ENCODE peak calls at places on chromosomes 3 and 15, in eight cellular contexts. C, N, T, H, I, O, G and K are unnamed samples.

GRCh38 chr3:55090310-55090709 is 162.5 kb upstream of the LRTM1 start:
- DNase-seq in T (no peak), I (no peak), G (no peak), H (no peak), N (no peak), O (no peak), C (no peak), K (no peak)

GRCh38 chr15:96264351-96264798 is 66.1 kb upstream of the NR2F2 start:
- DNase-seq in H (peak), N (no peak), C (no peak), T (no peak), I (no peak), O (no peak), G (no peak), K (no peak)

GRCh38 chr3:66394261-66395249 is 106.3 kb downstream of the LRIG1 start:
- DNase-seq in C (no peak), H (no peak), I (peak), O (peak), N (no peak), T (no peak), G (no peak), K (no peak)

GRCh38 chr3:196537319-196537984 is 22.3 kb upstream of the SMCO1 start:
- DNase-seq in T (peak), H (peak), I (no peak), C (peak), G (peak), O (no peak), N (no peak), K (no peak)

GRCh38 chr3:40996382-40996781 is 202.9 kb upstream of the CTNNB1 start:
- DNase-seq in H (no peak), O (no peak), C (no peak), I (no peak), G (no peak), T (peak), N (no peak), K (no peak)

GRCh38 chr3:100265016-100265415 is 4.2 kb downstream of the TBC1D23 start:
- DNase-seq in C (no peak), N (no peak), O (no peak), G (no peak), T (no peak), H (peak), I (no peak), K (no peak)

GRCh38 chr3:69869643-69870042 is 129.9 kb upstream of the SAMMSON start:
- DNase-seq in O (peak), C (no peak), G (no peak), H (no peak), N (no peak), I (no peak), T (no peak), K (no peak)

GRCh38 chr15:33699691-33700447 is 268.4 kb upstream of the CHRM5 start:
- DNase-seq in H (peak), I (no peak), C (no peak), N (no peak), T (peak), O (no peak), G (no peak), K (no peak)

GRCh38 chr3:111895079-111895478 is 36.0 kb downstream of the PHLDB2 start:
- DNase-seq in G (no peak), I (no peak), T (peak), N (peak), O (peak), C (no peak), H (peak), K (no peak)

GRCh38 chr3:37183375-37183831 is 9.0 kb upstream of the LRRFIP2 start:
- DNase-seq in C (no peak), T (no peak), G (no peak), N (no peak), I (peak), H (peak), O (peak), K (no peak)

GRCh38 chr15:74320358-74321247 is 46.8 kb downstream of the CYP11A1 start:
- DNase-seq in C (peak), N (peak), T (peak), G (no peak), H (peak), I (no peak), O (peak), K (no peak)

GRCh38 chr3:48661501-48662139 is 1.1 kb downstream of the CELSR3 start:
- DNase-seq in N (no peak), H (peak), O (peak), G (peak), C (peak), I (no peak), T (peak), K (no peak)

GRCh38 chr3:154135511-154136173 is 14.5 kb downstream of the ARHGEF26 start:
- DNase-seq in I (no peak), H (peak), T (no peak), O (no peak), G (no peak), C (no peak), N (no peak), K (no peak)

GRCh38 chr15:74835312-74835823 is 7.6 kb downstream of the ULK3 start:
- DNase-seq in G (peak), T (peak), N (peak), O (peak), H (peak), C (peak), I (no peak), K (no peak)

GRCh38 chr3:102444101-102444500 is 9.3 kb downstream of the ZPLD1 start:
- DNase-seq in I (no peak), O (no peak), C (no peak), N (no peak), H (no peak), T (peak), G (no peak), K (no peak)

GRCh38 chr15:42226648-42227047 is 18.5 kb upstream of the VPS39 start:
- DNase-seq in N (no peak), C (no peak), H (no peak), I (no peak), O (no peak), T (no peak), G (no peak), K (no peak)

GRCh38 chr3:79368403-79368802 is 399.4 kb downstream of the ROBO1 start:
- DNase-seq in T (no peak), O (no peak), N (no peak), H (peak), G (no peak), I (no peak), C (no peak), K (no peak)

GRCh38 chr3:50208677-50209344 is 3.7 kb downstream of the SLC38A3 start:
- DNase-seq in O (no peak), H (no peak), C (no peak), I (no peak), N (no peak), G (no peak), T (no peak), K (no peak)

GRCh38 chr15:62739082-62739481 is 303.5 kb upstream of the TPM1 start:
- DNase-seq in I (no peak), H (peak), N (no peak), C (no peak), G (no peak), T (no peak), O (peak), K (no peak)

GRCh38 chr3:64902117-64902516 is 214.3 kb upstream of the ADAMTS9 start:
- DNase-seq in T (no peak), G (no peak), H (no peak), N (no peak), O (no peak), I (no peak), C (no peak), K (no peak)

GRCh38 chr3:31903686-31904431 is 77.2 kb downstream of the OSBPL10 start:
- DNase-seq in C (no peak), N (no peak), O (no peak), H (no peak), T (no peak), I (no peak), G (no peak), K (no peak)

GRCh38 chr3:5285439-5285838 is 97.9 kb downstream of the EDEM1 start:
- DNase-seq in G (no peak), O (no peak), I (no peak), T (no peak), H (no peak), N (no peak), C (no peak), K (no peak)

GRCh38 chr3:105387122-105387751 is 20.5 kb downstream of the ALCAM start:
- DNase-seq in O (no peak), C (no peak), H (peak), N (no peak), I (no peak), T (no peak), G (no peak), K (no peak)

GRCh38 chr15:42576040-42576594 is 711 bp downstream of the STARD9 start:
- DNase-seq in H (no peak), T (peak), C (no peak), G (no peak), O (no peak), I (no peak), N (peak), K (no peak)